ENCODE peak calls at places on chromosomes 2 and 18, in five cellular contexts. One of them, this sample, is unnamed.

GRCh38 chr18:9838144-9838877 is 47.5 kb upstream of the TXNDC2 start:
- DNase-seq in caudate nucleus: no peak
- DNase-seq in HT1080: no peak
- DNase-seq in T-helper 9 cell: no peak
- DNase-seq in GM03348: no peak
- DNase-seq in this sample: no peak

GRCh38 chr18:76679259-76679658 is 143.1 kb upstream of the ZNF236 start:
- DNase-seq in caudate nucleus: no peak
- DNase-seq in T-helper 9 cell: no peak
- DNase-seq in GM03348: no peak
- DNase-seq in HT1080: no peak
- DNase-seq in this sample: no peak

GRCh38 chr2:31312898-31313297 is 78.9 kb downstream of the EHD3 start:
- DNase-seq in caudate nucleus: no peak
- DNase-seq in HT1080: peak
- DNase-seq in T-helper 9 cell: no peak
- DNase-seq in GM03348: no peak
- DNase-seq in this sample: no peak

GRCh38 chr2:21819475-21819874 is 695.7 kb downstream of the TDRD15 start:
- DNase-seq in T-helper 9 cell: no peak
- DNase-seq in caudate nucleus: no peak
- DNase-seq in GM03348: no peak
- DNase-seq in HT1080: peak
- DNase-seq in this sample: no peak

GRCh38 chr18:46134920-46135675 is 30.9 kb downstream of the HAUS1 start:
- DNase-seq in GM03348: no peak
- DNase-seq in HT1080: no peak
- DNase-seq in caudate nucleus: peak
- DNase-seq in T-helper 9 cell: no peak
- DNase-seq in this sample: no peak

GRCh38 chr2:44918095-44918775 is 23.3 kb upstream of the SIX3 start:
- DNase-seq in GM03348: no peak
- DNase-seq in T-helper 9 cell: no peak
- DNase-seq in caudate nucleus: no peak
- DNase-seq in HT1080: peak
- DNase-seq in this sample: no peak

GRCh38 chr2:10120938-10121574 is 1.5 kb upstream of the RRM2 start:
- DNase-seq in T-helper 9 cell: no peak
- DNase-seq in HT1080: peak
- DNase-seq in caudate nucleus: no peak
- DNase-seq in GM03348: no peak
- DNase-seq in this sample: no peak

GRCh38 chr2:120912101-120912985 is 176.7 kb downstream of the GLI2 start:
- DNase-seq in T-helper 9 cell: no peak
- DNase-seq in GM03348: peak
- DNase-seq in caudate nucleus: no peak
- DNase-seq in HT1080: peak
- DNase-seq in this sample: no peak

GRCh38 chr2:132581917-132582316 is 88.1 kb downstream of the LYPD1 start:
- DNase-seq in caudate nucleus: no peak
- DNase-seq in GM03348: no peak
- DNase-seq in HT1080: no peak
- DNase-seq in T-helper 9 cell: no peak
- DNase-seq in this sample: no peak

GRCh38 chr2:106602042-106602441 is 114.9 kb downstream of the CD8B2 start:
- DNase-seq in caudate nucleus: no peak
- DNase-seq in T-helper 9 cell: no peak
- DNase-seq in HT1080: no peak
- DNase-seq in GM03348: no peak
- DNase-seq in this sample: no peak

GRCh38 chr2:46127176-46127575 is 170.0 kb upstream of the EPAS1 start:
- DNase-seq in caudate nucleus: no peak
- DNase-seq in GM03348: no peak
- DNase-seq in T-helper 9 cell: no peak
- DNase-seq in HT1080: no peak
- DNase-seq in this sample: no peak

GRCh38 chr2:24461685-24462084 is 29.4 kb upstream of the NCOA1 start:
- DNase-seq in caudate nucleus: peak
- DNase-seq in HT1080: no peak
- DNase-seq in T-helper 9 cell: no peak
- DNase-seq in GM03348: no peak
- DNase-seq in this sample: no peak

GRCh38 chr2:121043827-121044222 is 241.2 kb downstream of the TFCP2L1 start:
- DNase-seq in caudate nucleus: no peak
- DNase-seq in GM03348: no peak
- DNase-seq in T-helper 9 cell: no peak
- DNase-seq in HT1080: no peak
- DNase-seq in this sample: no peak

GRCh38 chr2:196635156-196635555 is 4.4 kb upstream of the CCDC150 start:
- DNase-seq in caudate nucleus: no peak
- DNase-seq in HT1080: no peak
- DNase-seq in T-helper 9 cell: no peak
- DNase-seq in GM03348: no peak
- DNase-seq in this sample: no peak

GRCh38 chr2:219325657-219326056 is 6.9 kb downstream of the RESP18 start:
- DNase-seq in GM03348: no peak
- DNase-seq in caudate nucleus: no peak
- DNase-seq in HT1080: no peak
- DNase-seq in T-helper 9 cell: no peak
- DNase-seq in this sample: no peak

GRCh38 chr2:70944291-70944690 is 8.6 kb downstream of the ATP6V1B1 start:
- DNase-seq in GM03348: no peak
- DNase-seq in caudate nucleus: no peak
- DNase-seq in T-helper 9 cell: no peak
- DNase-seq in HT1080: no peak
- DNase-seq in this sample: no peak

GRCh38 chr2:52995439-52995838 is 772.2 kb upstream of the CHAC2 start:
- DNase-seq in caudate nucleus: no peak
- DNase-seq in HT1080: no peak
- DNase-seq in T-helper 9 cell: no peak
- DNase-seq in GM03348: no peak
- DNase-seq in this sample: no peak

GRCh38 chr2:3314626-3315025 is 63.0 kb downstream of the EIPR1 start:
- DNase-seq in T-helper 9 cell: no peak
- DNase-seq in HT1080: no peak
- DNase-seq in caudate nucleus: no peak
- DNase-seq in GM03348: no peak
- DNase-seq in this sample: no peak

GRCh38 chr18:49933530-49933929 is 120.2 kb upstream of the ACAA2 start:
- DNase-seq in GM03348: peak
- DNase-seq in T-helper 9 cell: no peak
- DNase-seq in HT1080: no peak
- DNase-seq in caudate nucleus: no peak
- DNase-seq in this sample: no peak

GRCh38 chr18:13394794-13395193 is 176.2 kb downstream of the LDLRAD4 start:
- DNase-seq in caudate nucleus: no peak
- DNase-seq in GM03348: no peak
- DNase-seq in HT1080: no peak
- DNase-seq in T-helper 9 cell: no peak
- DNase-seq in this sample: no peak

GRCh38 chr18:63867368-63867767 is 20.1 kb upstream of the SERPINB2 start:
- DNase-seq in caudate nucleus: no peak
- DNase-seq in HT1080: no peak
- DNase-seq in GM03348: peak
- DNase-seq in T-helper 9 cell: no peak
- DNase-seq in this sample: no peak

GRCh38 chr18:68164909-68165308 is 550.0 kb downstream of the TMX3 start:
- DNase-seq in GM03348: no peak
- DNase-seq in T-helper 9 cell: no peak
- DNase-seq in HT1080: no peak
- DNase-seq in caudate nucleus: no peak
- DNase-seq in this sample: no peak

GRCh38 chr2:219059725-219060682 is 717 bp downstream of the IHH start:
- DNase-seq in caudate nucleus: no peak
- DNase-seq in T-helper 9 cell: no peak
- DNase-seq in HT1080: no peak
- DNase-seq in GM03348: peak
- DNase-seq in this sample: no peak

GRCh38 chr18:77316641-77317040 is 67.0 kb downstream of the GALR1 start:
- DNase-seq in T-helper 9 cell: no peak
- DNase-seq in GM03348: no peak
- DNase-seq in HT1080: peak
- DNase-seq in caudate nucleus: no peak
- DNase-seq in this sample: no peak

GRCh38 chr2:25039126-25039525 is 2.8 kb upstream of the EFR3B start:
- DNase-seq in GM03348: no peak
- DNase-seq in HT1080: no peak
- DNase-seq in T-helper 9 cell: no peak
- DNase-seq in caudate nucleus: no peak
- DNase-seq in this sample: no peak

GRCh38 chr18:74163019-74163656 is 14.8 kb downstream of the TIMM21 start:
- DNase-seq in GM03348: no peak
- DNase-seq in T-helper 9 cell: no peak
- DNase-seq in HT1080: no peak
- DNase-seq in caudate nucleus: no peak
- DNase-seq in this sample: no peak

GRCh38 chr18:75531851-75532241 is 104.3 kb upstream of the SMIM21 start:
- DNase-seq in T-helper 9 cell: no peak
- DNase-seq in GM03348: no peak
- DNase-seq in caudate nucleus: no peak
- DNase-seq in HT1080: no peak
- DNase-seq in this sample: no peak

GRCh38 chr2:208142925-208143799 is 2.8 kb downstream of the CRYGB start:
- DNase-seq in T-helper 9 cell: no peak
- DNase-seq in GM03348: no peak
- DNase-seq in HT1080: no peak
- DNase-seq in caudate nucleus: no peak
- DNase-seq in this sample: no peak

GRCh38 chr2:133171396-133172004 is 396.8 kb downstream of the NCKAP5 start:
- DNase-seq in caudate nucleus: peak
- DNase-seq in T-helper 9 cell: no peak
- DNase-seq in HT1080: peak
- DNase-seq in GM03348: peak
- DNase-seq in this sample: no peak

GRCh38 chr2:128444816-128445532 is 126.3 kb upstream of the HS6ST1 start:
- DNase-seq in T-helper 9 cell: no peak
- DNase-seq in HT1080: no peak
- DNase-seq in caudate nucleus: no peak
- DNase-seq in GM03348: no peak
- DNase-seq in this sample: no peak

GRCh38 chr2:85662899-85663683 is 4.9 kb downstream of the SFTPB start:
- DNase-seq in T-helper 9 cell: no peak
- DNase-seq in caudate nucleus: no peak
- DNase-seq in HT1080: peak
- DNase-seq in GM03348: peak
- DNase-seq in this sample: no peak

GRCh38 chr2:205755923-205756322 is 73.6 kb downstream of the NRP2 start:
- DNase-seq in caudate nucleus: no peak
- DNase-seq in GM03348: peak
- DNase-seq in HT1080: no peak
- DNase-seq in T-helper 9 cell: no peak
- DNase-seq in this sample: no peak

GRCh38 chr18:59512025-59512710 is 153.1 kb upstream of the LMAN1 start:
- DNase-seq in GM03348: no peak
- DNase-seq in HT1080: no peak
- DNase-seq in T-helper 9 cell: no peak
- DNase-seq in caudate nucleus: no peak
- DNase-seq in this sample: no peak